ENCODE peak calls at places on chromosomes 6 and 20, in seven cellular contexts. A is HCT116, T is H1, Y is WTC11, G is HepG2, O is K562, V is GM12878. E is an unnamed sample.

GRCh38 chr6:96743496-96743895 is 93.8 kb downstream of the GPR63 start:
- DNase-seq in A (peak; percentile 7), T (no peak), Y (no peak), G (no peak), O (no peak), V (no peak), E (no peak)

GRCh38 chr6:43922423-43923375 is 152.7 kb downstream of the VEGFA start:
- DNase-seq in A (no peak), T (no peak), Y (no peak), G (no peak), O (no peak), V (no peak), E (no peak)

GRCh38 chr6:28606424-28607391 is 81.0 kb downstream of the GPX5 start:
- DNase-seq in A (peak; percentile 87), T (no peak), Y (peak; percentile 72), G (peak; percentile 83), O (peak; percentile 62), V (peak; percentile 45), E (peak; percentile 82)

GRCh38 chr6:31945507-31946369 is at the start of gene CFB:
- DNase-seq in A (no peak), T (no peak), Y (peak; percentile 44), G (peak; percentile 100), O (no peak), V (no peak), E (no peak)

GRCh38 chr20:31806564-31807355 is 12.4 kb upstream of the MYLK2 start:
- DNase-seq in A (no peak), T (no peak), Y (no peak), G (no peak), O (no peak), V (no peak), E (no peak)

GRCh38 chr6:53044071-53044470 is 21.1 kb upstream of the FBXO9 start:
- DNase-seq in A (no peak), T (no peak), Y (peak; percentile 28), G (no peak), O (no peak), V (no peak), E (no peak)

GRCh38 chr6:125197795-125198269 is 44.3 kb downstream of the TPD52L1 start:
- DNase-seq in A (peak; percentile 49), T (no peak), Y (no peak), G (no peak), O (no peak), V (no peak), E (peak; percentile 21)

GRCh38 chr20:33630507-33630906 is 31.6 kb upstream of the C20orf144 start:
- DNase-seq in A (no peak), T (no peak), Y (no peak), G (no peak), O (no peak), V (no peak), E (no peak)

GRCh38 chr6:11366183-11366933 is 133.9 kb upstream of the NEDD9 start:
- DNase-seq in A (no peak), T (no peak), Y (no peak), G (no peak), O (no peak), V (peak; percentile 89), E (no peak)

GRCh38 chr6:291148-291696 is 1.1 kb upstream of the DUSP22 start:
- DNase-seq in A (no peak), T (no peak), Y (no peak), G (no peak), O (no peak), V (no peak), E (no peak)

GRCh38 chr6:157272372-157272771 is 50.9 kb downstream of the TMEM242 start:
- DNase-seq in A (no peak), T (no peak), Y (no peak), G (no peak), O (no peak), V (no peak), E (no peak)

GRCh38 chr6:157274116-157274470 is 49.2 kb downstream of the TMEM242 start:
- DNase-seq in A (no peak), T (no peak), Y (no peak), G (no peak), O (no peak), V (no peak), E (no peak)

GRCh38 chr6:157271911-157272310 is 51.4 kb downstream of the TMEM242 start:
- DNase-seq in A (no peak), T (no peak), Y (no peak), G (no peak), O (no peak), V (no peak), E (no peak)

GRCh38 chr6:157273756-157274088 is 49.6 kb downstream of the TMEM242 start:
- DNase-seq in A (peak; percentile 31), T (no peak), Y (peak; percentile 44), G (peak; percentile 41), O (peak; percentile 89), V (no peak), E (peak; percentile 82)

DNA sequence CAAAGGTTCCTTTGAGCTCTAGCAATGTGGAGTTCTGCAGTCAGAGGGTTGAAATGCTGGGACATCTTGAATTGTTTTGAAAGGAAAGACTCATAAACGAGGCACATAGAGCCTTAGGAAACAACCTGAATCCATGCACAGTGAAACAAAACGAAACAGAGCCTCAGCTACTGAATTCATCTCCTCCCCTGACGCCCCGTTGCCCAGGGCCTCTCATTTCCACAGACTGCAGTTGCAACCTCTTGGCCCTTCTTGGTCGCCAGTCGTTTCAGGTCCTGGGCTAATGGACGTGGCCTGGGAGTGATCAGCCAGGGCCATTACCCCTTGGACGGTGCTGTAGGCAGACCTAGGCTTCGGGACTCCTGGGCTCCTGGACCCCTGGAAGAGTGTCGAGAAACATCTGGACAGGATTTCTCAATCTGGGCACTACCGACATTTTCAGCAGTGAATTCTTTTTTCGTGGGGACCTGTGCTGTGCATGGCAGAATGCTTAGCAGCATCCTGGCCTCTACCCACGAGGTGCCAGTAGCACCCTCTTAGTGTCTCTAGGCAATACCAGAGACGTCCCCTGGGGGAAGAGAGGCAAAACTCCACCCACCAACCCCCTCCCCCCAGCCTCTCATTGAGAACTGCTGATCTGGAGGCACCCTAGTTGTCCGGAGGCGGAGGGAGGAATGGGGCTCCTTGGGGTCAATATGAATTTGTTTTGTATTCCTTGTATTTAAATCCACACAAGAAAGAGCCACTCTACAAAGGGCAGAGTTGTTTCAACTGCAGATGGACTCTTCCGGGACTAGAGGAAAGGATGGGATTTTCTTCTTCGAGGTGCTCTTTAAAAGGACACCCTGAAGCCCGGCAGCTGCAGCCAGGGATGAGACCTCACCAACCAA is 50.2 kb downstream of the TMEM242 start:
- DNase-seq in A (no peak), T (no peak), Y (peak; percentile 37), G (peak; percentile 48), O (peak; percentile 53), V (no peak), E (no peak)
- TF ChIP-seq SP1 in A (no peak), T (no peak), Y (no peak), G (no peak), O (no peak), V (no peak), E (no peak)

DNA sequence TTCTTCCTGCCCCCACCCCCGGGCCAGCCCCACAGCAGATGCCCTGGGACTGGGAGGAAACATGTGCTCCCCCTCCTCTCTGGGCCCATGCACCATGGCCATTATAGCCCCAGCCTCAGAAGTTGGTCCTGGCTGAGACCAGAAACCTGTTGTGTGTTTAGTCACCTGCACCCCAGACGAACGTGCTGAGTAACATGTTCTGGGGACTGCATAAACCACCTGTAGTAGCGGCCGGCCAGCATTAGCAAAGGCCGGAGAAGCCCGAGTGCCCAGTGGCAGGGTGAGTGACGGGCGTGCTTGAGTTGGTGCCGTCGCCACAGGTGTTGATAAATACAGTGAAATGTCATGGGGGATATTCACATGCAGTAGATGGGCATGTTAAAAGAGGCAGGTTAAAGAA is 73.9 kb downstream of the TCP11 start:
- DNase-seq in A (no peak), T (no peak), Y (no peak), G (no peak), O (no peak), V (no peak), E (no peak)
- TF ChIP-seq SP1 in A (no peak), T (no peak), Y (no peak), G (no peak), O (no peak), V (no peak), E (no peak)

DNA sequence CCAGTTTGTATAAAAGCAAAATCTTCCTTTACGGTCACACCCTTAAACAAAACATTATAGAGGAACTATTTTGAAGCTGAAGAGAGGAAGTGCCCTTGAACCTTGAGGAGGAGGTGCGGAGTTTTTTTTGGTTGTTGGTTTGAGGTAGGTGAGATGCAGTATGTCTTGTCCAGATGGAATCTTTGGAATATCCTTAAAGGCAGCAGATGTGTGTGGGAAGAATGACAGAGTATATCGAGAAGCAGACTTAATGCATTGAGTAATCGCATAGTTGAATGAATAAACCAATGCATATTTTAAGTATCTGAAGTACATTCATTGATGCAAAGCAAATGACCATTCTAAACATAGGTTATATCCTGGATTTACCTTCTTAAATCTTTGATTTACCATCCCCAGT is 49.9 kb downstream of the AIG1 start:
- DNase-seq in A (no peak), T (no peak), Y (no peak), G (no peak), O (no peak), V (no peak), E (no peak)
- TF ChIP-seq SP1 in A (no peak), T (no peak), Y (no peak), G (no peak), O (no peak), V (no peak), E (no peak)

GRCh38 chr6:2666906-2667575 is 83.7 kb downstream of the MYLK4 start:
- DNase-seq in A (no peak), T (no peak), Y (no peak), G (no peak), O (no peak), V (no peak), E (no peak)

GRCh38 chr6:2665169-2666070 is 85.3 kb downstream of the MYLK4 start:
- DNase-seq in A (no peak), T (no peak), Y (no peak), G (no peak), O (no peak), V (no peak), E (no peak)

GRCh38 chr6:2659882-2660281 is 90.8 kb downstream of the MYLK4 start:
- DNase-seq in A (no peak), T (peak; percentile 9), Y (no peak), G (no peak), O (no peak), V (no peak), E (no peak)

GRCh38 chr6:2661651-2662050 is 89.1 kb downstream of the MYLK4 start:
- DNase-seq in A (no peak), T (no peak), Y (no peak), G (no peak), O (no peak), V (no peak), E (no peak)

GRCh38 chr6:2663123-2663522 is 87.6 kb downstream of the MYLK4 start:
- DNase-seq in A (no peak), T (no peak), Y (no peak), G (no peak), O (no peak), V (peak; percentile 16), E (no peak)
- TF ChIP-seq SP1 in A (no peak), T (no peak), Y (no peak), G (no peak), O (no peak), V (no peak), E (no peak)

GRCh38 chr6:163947276-163947675 is 532.8 kb downstream of the QKI start:
- DNase-seq in A (no peak), T (no peak), Y (no peak), G (no peak), O (no peak), V (no peak), E (no peak)
- TF ChIP-seq SP1 in A (no peak), T (no peak), Y (no peak), G (no peak), O (no peak), V (no peak), E (no peak)

GRCh38 chr20:23257106-23257761 is 93.4 kb upstream of the NXT1 start:
- DNase-seq in A (no peak), T (no peak), Y (no peak), G (no peak), O (no peak), V (no peak), E (no peak)
- TF ChIP-seq SP1 in A (no peak), T (no peak), Y (no peak), G (no peak), O (no peak), V (no peak), E (no peak)

E was measured in HEK293T.